ENCODE peak calls at places on chromosomes 4 and X, in nine cellular contexts. C, M, G, R, W, Y, A, J and E are unnamed samples.

GRCh38 chr4:15003891-15004700 is 1.8 kb downstream of the CPEB2 start:
- DNase-seq in C (peak; percentile 55), M (peak; percentile 50), G (peak; percentile 47), R (peak; percentile 32), W (no peak), Y (peak; percentile 33), A (peak; percentile 56), J (peak; percentile 38), E (peak; percentile 40)

GRCh38 chr4:182277402-182277801 is 34.2 kb downstream of the TENM3 start:
- DNase-seq in C (no peak), M (no peak), G (no peak), R (peak; percentile 60), W (peak; percentile 59), Y (no peak), A (no peak), J (no peak), E (no peak)

GRCh38 chrX:9326369-9326768 is 138.5 kb upstream of the TBL1X start:
- DNase-seq in C (no peak), M (no peak), G (no peak), R (peak; percentile 71), W (no peak), Y (no peak), A (no peak), J (no peak), E (no peak)

GRCh38 chr4:152245706-152246105 is 290.2 kb downstream of the FBXW7 start:
- DNase-seq in C (no peak), M (no peak), G (no peak), R (peak; percentile 82), W (no peak), Y (no peak), A (no peak), J (no peak), E (no peak)

GRCh38 chrX:151722241-151722846 is 6.5 kb downstream of the FATE1 start:
- DNase-seq in C (no peak), M (peak; percentile 5), G (no peak), R (peak; percentile 17), W (peak; percentile 14), Y (peak; percentile 79), A (no peak), J (peak; percentile 40), E (no peak)

GRCh38 chr4:7890635-7891393 is 48.8 kb downstream of the AFAP1 start:
- DNase-seq in C (no peak), M (no peak), G (no peak), R (peak; percentile 97), W (peak; percentile 71), Y (peak; percentile 68), A (no peak), J (no peak), E (no peak)

GRCh38 chrX:30653415-30654131 is at the start of gene GK:
- DNase-seq in C (peak; percentile 12), M (peak; percentile 25), G (no peak), R (peak; percentile 45), W (no peak), Y (peak; percentile 10), A (peak; percentile 9), J (no peak), E (peak; percentile 5)

GRCh38 chrX:104567506-104567905 is 1.5 kb downstream of the IL1RAPL2 start:
- DNase-seq in C (no peak), M (no peak), G (no peak), R (no peak), W (no peak), Y (no peak), A (no peak), J (no peak), E (no peak)

GRCh38 chr4:2948895-2949781 is 14.1 kb downstream of the NOP14 start:
- DNase-seq in C (no peak), M (peak; percentile 48), G (no peak), R (peak; percentile 55), W (no peak), Y (peak; percentile 59), A (no peak), J (no peak), E (no peak)

GRCh38 chr4:30153427-30153826 is 566.7 kb upstream of the PCDH7 start:
- DNase-seq in C (no peak), M (no peak), G (no peak), R (no peak), W (no peak), Y (no peak), A (no peak), J (no peak), E (no peak)

GRCh38 chr4:87669373-87669772 is 19.3 kb downstream of the DMP1 start:
- DNase-seq in C (no peak), M (no peak), G (no peak), R (no peak), W (no peak), Y (no peak), A (no peak), J (no peak), E (no peak)

GRCh38 chrX:73916489-73916888 is 353.5 kb downstream of the CHIC1 start:
- DNase-seq in C (no peak), M (no peak), G (no peak), R (no peak), W (no peak), Y (no peak), A (no peak), J (no peak), E (no peak)

GRCh38 chrX:28188526-28188925 is 207.3 kb upstream of the DCAF8L1 start:
- DNase-seq in C (no peak), M (no peak), G (no peak), R (no peak), W (peak; percentile 2), Y (no peak), A (no peak), J (no peak), E (no peak)

GRCh38 chr4:154506253-154506652 is 14.7 kb upstream of the DCHS2 start:
- DNase-seq in C (no peak), M (no peak), G (no peak), R (peak; percentile 37), W (peak; percentile 69), Y (peak; percentile 41), A (no peak), J (no peak), E (no peak)

GRCh38 chr4:167102475-167102874 is 131.8 kb downstream of the SPOCK3 start:
- DNase-seq in C (no peak), M (no peak), G (no peak), R (no peak), W (no peak), Y (no peak), A (no peak), J (no peak), E (no peak)

GRCh38 chr4:25509656-25510055 is 132.6 kb downstream of the ANAPC4 start:
- DNase-seq in C (no peak), M (no peak), G (no peak), R (peak; percentile 59), W (no peak), Y (no peak), A (no peak), J (no peak), E (no peak)

GRCh38 chr4:74117024-74117534 is 18.1 kb upstream of the CXCL2 start:
- DNase-seq in C (no peak), M (no peak), G (no peak), R (peak; percentile 96), W (peak; percentile 97), Y (peak; percentile 87), A (no peak), J (no peak), E (no peak)

GRCh38 chrX:18424482-18425198 is 768 bp upstream of the CDKL5 start:
- DNase-seq in C (peak; percentile 25), M (peak; percentile 39), G (peak; percentile 1), R (peak; percentile 55), W (peak; percentile 52), Y (peak; percentile 8), A (peak; percentile 7), J (peak; percentile 4), E (peak; percentile 2)

GRCh38 chr4:165834116-165834515 is 38.9 kb upstream of the TLL1 start:
- DNase-seq in C (no peak), M (no peak), G (no peak), R (no peak), W (no peak), Y (no peak), A (no peak), J (no peak), E (no peak)